ENCODE peak calls at places on chromosomes 5 and 9, in eight cellular contexts. L is SK-N-SH, J is neural progenitor cell, O is GM23338, N is OCI-LY7, U is GM23248, C is hepatocyte, K is HCT116. G is an unnamed sample. For H3K79me2, the result is how much of the 10 kb centered on the place peaks cover.

GRCh38 chr9:26391036-26391435 is 501.6 kb downstream of the CAAP1 start:
- DNase-seq in L (no peak), J (no peak), O (no peak), N (no peak), U (no peak), C (no peak), K (no peak), G (no peak)

GRCh38 chr5:65141487-65141886 is 340.2 kb downstream of the ADAMTS6 start:
- DNase-seq in L (no peak), J (no peak), O (no peak), N (no peak), U (no peak), C (no peak), K (no peak), G (no peak)

GRCh38 chr5:143110591-143110990 is 292.9 kb downstream of the NR3C1 start:
- DNase-seq in L (no peak), J (no peak), O (peak), N (no peak), U (peak), C (no peak), K (no peak), G (no peak)

GRCh38 chr5:181114844-181115778 is 15.9 kb downstream of the OR2V1 start:
- DNase-seq in L (no peak), J (peak), O (peak), N (no peak), U (peak), C (peak), K (no peak), G (no peak)

GRCh38 chr5:79202076-79202475 is 33.9 kb upstream of the JMY start:
- DNase-seq in L (no peak), J (no peak), O (no peak), N (no peak), U (peak), C (peak), K (peak), G (no peak)

GRCh38 chr5:171600736-171601265 is 181.4 kb downstream of the FGF18 start:
- DNase-seq in L (no peak), J (no peak), O (no peak), N (no peak), U (peak), C (no peak), K (no peak), G (no peak)

GRCh38 chr5:137648361-137648760 is 87.5 kb downstream of the KLHL3 start:
- DNase-seq in L (no peak), J (no peak), O (no peak), N (no peak), U (no peak), C (no peak), K (no peak), G (no peak)

GRCh38 chr5:178793156-178793555 is 62.7 kb upstream of the ZNF354A start:
- DNase-seq in L (peak), J (peak), O (peak), N (peak), U (no peak), C (peak), K (peak), G (no peak)

GRCh38 chr9:30258079-30258478 is 2126.4 kb upstream of the ACO1 start:
- DNase-seq in L (no peak), J (no peak), O (no peak), N (no peak), U (no peak), C (no peak), K (no peak), G (no peak)

GRCh38 chr9:127058645-127059021 is 63.8 kb downstream of the ANGPTL2 start:
- DNase-seq in L (no peak), J (no peak), O (no peak), N (no peak), U (peak), C (no peak), K (no peak), G (no peak)

GRCh38 chr9:109556061-109556460 is 58.0 kb upstream of the PTPN3 start:
- DNase-seq in L (no peak), J (no peak), O (peak), N (no peak), U (no peak), C (peak), K (no peak), G (no peak)

GRCh38 chr9:42378418-42378815 is 195.0 kb downstream of the SPATA31A6 start:
- DNase-seq in L (no peak), J (no peak), O (no peak), N (no peak), U (no peak), C (no peak), K (no peak), G (no peak)

GRCh38 chr5:96741911-96742310 is 65.8 kb downstream of the ERAP1 start:
- DNase-seq in L (no peak), J (no peak), O (no peak), N (no peak), U (no peak), C (peak), K (no peak), G (no peak)

GRCh38 chr9:107749787-107750444 is 260.3 kb upstream of the KLF4 start:
- DNase-seq in L (no peak), J (peak), O (peak), N (no peak), U (peak), C (peak), K (peak), G (no peak)

GRCh38 chr5:112643339-112643971 is 94.2 kb upstream of the APC start:
- DNase-seq in L (no peak), J (no peak), O (no peak), N (no peak), U (no peak), C (no peak), K (no peak), G (no peak)

GRCh38 chr5:30908356-30908755 is 285.1 kb upstream of the CDH6 start:
- DNase-seq in L (no peak), J (peak), O (no peak), N (no peak), U (peak), C (no peak), K (no peak), G (no peak)

GRCh38 chr5:176491056-176491646 is 43.0 kb downstream of the FAF2 start:
- DNase-seq in L (no peak), J (no peak), O (no peak), N (no peak), U (no peak), C (no peak), K (no peak), G (no peak)

GRCh38 chr9:120918931-120919638 is 7.5 kb downstream of the TRAF1 start:
- DNase-seq in L (no peak), J (no peak), O (no peak), N (no peak), U (no peak), C (no peak), K (no peak), G (no peak)

GRCh38 chr5:116731432-116731831 is 156.8 kb upstream of the SEMA6A start:
- DNase-seq in L (no peak), J (no peak), O (no peak), N (no peak), U (no peak), C (no peak), K (no peak), G (no peak)

GRCh38 chr9:107176701-107177100 is 106.4 kb upstream of the RAD23B start:
- DNase-seq in L (peak), J (no peak), O (peak), N (no peak), U (peak), C (peak), K (no peak), G (no peak)

GRCh38 chr5:107878676-107879075 is 207.9 kb upstream of the EFNA5 start:
- DNase-seq in L (peak), J (peak), O (no peak), N (no peak), U (peak), C (no peak), K (no peak), G (no peak)

DNA sequence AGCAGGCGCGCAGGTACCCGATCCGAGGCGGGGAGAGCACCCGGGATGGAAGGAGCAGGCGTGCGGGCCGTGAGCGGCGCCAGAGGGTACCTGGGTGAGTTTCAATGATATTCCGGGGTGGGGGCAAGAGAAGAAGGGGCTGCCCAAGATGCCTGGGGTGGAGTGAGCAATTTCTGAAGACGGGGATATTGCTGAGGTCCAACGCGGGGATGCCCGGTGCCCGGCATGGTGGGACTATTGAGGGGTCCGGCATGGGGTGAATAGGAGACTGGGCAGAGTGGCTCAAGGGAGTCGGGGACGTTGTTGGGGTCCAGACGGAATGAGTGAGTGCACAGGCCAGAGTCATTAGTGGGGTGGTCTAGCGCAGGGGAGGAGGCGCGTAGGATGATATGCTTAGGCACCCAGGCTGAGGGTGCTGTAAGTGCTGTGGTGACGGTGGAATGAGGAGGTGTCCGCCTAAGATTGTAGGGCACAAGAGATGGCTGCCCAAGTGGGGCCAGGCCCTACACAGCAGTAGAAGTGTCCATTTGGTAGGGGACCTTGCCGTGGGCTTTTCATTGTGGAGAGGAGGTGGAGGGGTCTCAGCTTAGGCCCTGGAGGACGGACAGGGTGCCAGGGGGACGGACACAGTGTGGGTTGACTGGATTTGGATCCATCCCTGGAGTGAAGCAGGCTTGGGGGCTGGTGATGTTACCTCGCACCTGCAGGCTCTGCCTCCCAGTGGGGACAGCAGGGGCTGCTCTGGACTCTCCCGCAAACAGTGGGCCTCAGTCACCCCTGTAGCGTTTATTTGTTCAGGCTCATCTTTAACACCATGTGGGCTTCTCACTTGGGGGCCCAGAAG is 719 bp downstream of the MIGA2 start:
- DNase-seq in L (no peak), J (no peak), O (no peak), N (no peak), U (peak), C (peak), K (no peak), G (no peak)
- TF ChIP-seq EZH2phosphoT487 in L (no peak), J (no peak), O (no peak), N (no peak), U (no peak), C (no peak), K (no peak), G (no peak)

GRCh38 chr9:125103021-125103420 is 40.3 kb downstream of the SCAI start:
- DNase-seq in L (no peak), J (no peak), O (no peak), N (no peak), U (no peak), C (no peak), K (no peak), G (no peak)
- H3K79me2 ChIP-seq in L (under half), J (under half), O (under half), N (under half), U (under half), C (under half), K (under half), G (under half)

GRCh38 chr9:137429546-137429890 is 6.3 kb downstream of the NOXA1 start:
- DNase-seq in L (no peak), J (no peak), O (no peak), N (no peak), U (no peak), C (no peak), K (no peak), G (no peak)
- H3K4me3 ChIP-seq in L (no peak), J (no peak), O (no peak), N (no peak), U (no peak), C (no peak), K (no peak), G (no peak)

GRCh38 chr5:40879163-40879942 is 29.9 kb upstream of the C7 start:
- DNase-seq in L (peak), J (no peak), O (peak), N (peak), U (peak), C (peak), K (peak), G (peak)

GRCh38 chr5:40877371-40877988 is 31.8 kb upstream of the C7 start:
- DNase-seq in L (no peak), J (no peak), O (no peak), N (no peak), U (no peak), C (no peak), K (peak), G (no peak)

GRCh38 chr5:40871177-40871576 is 30.0 kb downstream of the CARD6 start:
- DNase-seq in L (no peak), J (no peak), O (peak), N (no peak), U (peak), C (no peak), K (no peak), G (no peak)

GRCh38 chr5:40873481-40873880 is 32.3 kb downstream of the CARD6 start:
- DNase-seq in L (no peak), J (no peak), O (no peak), N (no peak), U (no peak), C (no peak), K (no peak), G (no peak)

DNA sequence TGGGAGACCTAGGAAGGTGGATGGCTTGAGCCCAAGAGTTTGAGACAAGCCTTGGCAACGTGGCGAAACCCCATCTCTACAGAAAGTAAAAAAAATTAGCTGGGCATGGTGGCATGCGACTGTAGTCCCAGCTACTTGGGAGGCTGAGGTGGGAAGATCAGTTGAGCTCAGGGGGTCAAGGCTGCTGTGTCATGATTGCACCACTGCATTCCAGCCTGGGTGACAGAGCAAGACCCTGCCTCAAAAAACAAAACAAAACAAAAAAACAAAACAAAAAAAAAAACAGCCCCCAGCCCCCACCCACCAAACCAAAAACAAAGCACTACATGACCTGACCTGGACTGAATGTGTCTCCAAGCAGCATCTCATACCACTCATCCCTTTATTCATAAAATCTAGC is 33.3 kb upstream of the C7 start:
- DNase-seq in L (no peak), J (no peak), O (no peak), N (no peak), U (no peak), C (no peak), K (no peak), G (no peak)
- TF ChIP-seq EZH2phosphoT487 in L (no peak), J (no peak), O (no peak), N (no peak), U (no peak), C (no peak), K (no peak), G (no peak)

DNA sequence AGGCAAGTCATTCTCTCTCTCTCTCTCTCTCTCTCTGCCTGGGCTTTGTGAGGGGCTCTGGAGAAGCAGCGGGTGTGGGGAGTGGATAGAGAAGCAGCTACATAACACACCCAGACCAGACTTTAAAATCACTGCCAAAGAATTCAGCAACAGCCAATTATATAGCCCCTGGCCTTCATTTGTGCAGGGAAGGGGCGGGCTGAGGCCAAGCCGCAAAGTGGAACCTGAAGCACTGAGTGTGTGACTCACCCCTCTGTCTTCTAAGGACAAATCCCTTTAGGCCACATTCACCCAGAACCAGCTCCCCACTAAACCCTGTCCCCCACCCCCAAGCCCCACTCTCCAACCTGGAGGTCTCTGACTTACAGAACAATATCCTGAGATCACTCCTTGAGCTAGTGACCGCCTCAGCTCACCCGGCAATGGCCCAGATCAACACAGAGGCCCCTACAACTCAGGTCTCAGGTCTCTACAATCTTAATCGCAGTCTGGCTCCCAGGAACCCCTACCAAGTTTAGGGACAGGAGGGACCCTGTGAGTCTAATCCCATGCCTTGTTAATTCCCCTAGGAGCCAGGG is 6.0 kb downstream of the B4GALT1 start:
- DNase-seq in L (peak), J (peak), O (no peak), N (no peak), U (peak), C (peak), K (peak), G (no peak)
- H3K79me2 ChIP-seq in L (half or more), J (under half), O (half or more), N (half or more), U (half or more), C (half or more), K (half or more), G (half or more)

GRCh38 chr5:166648736-166649135 is 1642.7 kb upstream of the WWC1 start:
- DNase-seq in L (no peak), J (no peak), O (no peak), N (no peak), U (no peak), C (no peak), K (no peak), G (no peak)
- H3K4me3 ChIP-seq in L (no peak), J (no peak), O (no peak), N (no peak), U (no peak), C (no peak), K (no peak), G (no peak)

GRCh38 chr9:77598510-77598909 is 49.6 kb downstream of the GNA14 start:
- DNase-seq in L (no peak), J (no peak), O (no peak), N (no peak), U (peak), C (peak), K (no peak), G (no peak)

GRCh38 chr9:77597057-77597456 is 51.1 kb downstream of the GNA14 start:
- DNase-seq in L (no peak), J (no peak), O (no peak), N (no peak), U (no peak), C (no peak), K (no peak), G (no peak)

GRCh38 chr9:77595426-77596051 is 52.6 kb downstream of the GNA14 start:
- DNase-seq in L (peak), J (no peak), O (no peak), N (no peak), U (no peak), C (no peak), K (no peak), G (no peak)

GRCh38 chr9:77593528-77593927 is 54.6 kb downstream of the GNA14 start:
- DNase-seq in L (no peak), J (no peak), O (no peak), N (no peak), U (no peak), C (no peak), K (no peak), G (no peak)

GRCh38 chr9:77594963-77595362 is 53.2 kb downstream of the GNA14 start:
- DNase-seq in L (no peak), J (no peak), O (no peak), N (no peak), U (no peak), C (no peak), K (no peak), G (no peak)
- TF ChIP-seq EZH2phosphoT487 in L (no peak), J (no peak), O (no peak), N (no peak), U (no peak), C (no peak), K (no peak), G (no peak)

G was measured in MM.1S.